ENCODE peak calls at places on chromosomes 6 and 20, in six cellular contexts. H, V, W, A, N and S are unnamed samples. For H3K4me1, the result is how much of the 10 kb centered on the place peaks cover.

GRCh38 chr20:38804682-38805501 is 605 bp upstream of the PPP1R16B start:
- DNase-seq in H (no peak), W (no peak), A (no peak), N (peak), V (peak), S (peak)

GRCh38 chr6:159790947-159791598 is 806 bp downstream of the MRPL18 start:
- DNase-seq in H (no peak), A (no peak), W (no peak), N (no peak), V (no peak), S (peak)

GRCh38 chr6:66161546-66162108 is 454.6 kb upstream of the EYS start:
- DNase-seq in N (no peak), H (no peak), A (no peak), V (no peak), W (no peak), S (no peak)

GRCh38 chr6:8738951-8739350 is 303.6 kb upstream of the SLC35B3 start:
- DNase-seq in W (no peak), A (no peak), N (no peak), H (no peak), V (no peak), S (no peak)

GRCh38 chr6:43827898-43828297 is 57.9 kb downstream of the VEGFA start:
- DNase-seq in A (no peak), H (no peak), V (no peak), N (no peak), W (no peak), S (no peak)

GRCh38 chr6:89162047-89162371 is 16.2 kb downstream of the PM20D2 start:
- DNase-seq in N (no peak), W (no peak), V (no peak), H (no peak), A (no peak), S (no peak)

GRCh38 chr20:46660487-46660886 is 9.2 kb upstream of the SLC13A3 start:
- DNase-seq in A (no peak), V (no peak), W (no peak), N (no peak), H (no peak), S (no peak)

GRCh38 chr6:111871725-111872520 is 1.3 kb downstream of the FYN start:
- DNase-seq in W (no peak), N (no peak), H (peak), A (peak), V (peak), S (peak)

GRCh38 chr6:159249150-159249549 is 80.0 kb downstream of the FNDC1 start:
- DNase-seq in H (no peak), N (no peak), V (no peak), A (no peak), W (no peak), S (no peak)

GRCh38 chr6:154500769-154501171 is 9.7 kb downstream of the CNKSR3 start:
- DNase-seq in H (peak), V (peak), N (no peak), W (no peak), A (peak), S (no peak)

GRCh38 chr6:134299236-134299635 is 18.7 kb downstream of the SGK1 start:
- DNase-seq in V (peak), A (no peak), H (peak), N (no peak), W (no peak), S (no peak)

GRCh38 chr6:77715588-77715987 is 62.7 kb downstream of the MEI4 start:
- DNase-seq in H (no peak), W (no peak), A (no peak), V (no peak), N (no peak), S (no peak)
- TF ChIP-seq POLR2AphosphoS5 in H (no peak), W (no peak), A (no peak), V (no peak), N (no peak), S (no peak)

GRCh38 chr6:568085-568484 is 88.8 kb downstream of the HUS1B start:
- DNase-seq in W (no peak), N (no peak), V (no peak), A (no peak), H (no peak), S (no peak)
- H3K4me1 ChIP-seq in W (under half), N (under half), V (under half), A (under half), H (under half), S (under half)

DNA sequence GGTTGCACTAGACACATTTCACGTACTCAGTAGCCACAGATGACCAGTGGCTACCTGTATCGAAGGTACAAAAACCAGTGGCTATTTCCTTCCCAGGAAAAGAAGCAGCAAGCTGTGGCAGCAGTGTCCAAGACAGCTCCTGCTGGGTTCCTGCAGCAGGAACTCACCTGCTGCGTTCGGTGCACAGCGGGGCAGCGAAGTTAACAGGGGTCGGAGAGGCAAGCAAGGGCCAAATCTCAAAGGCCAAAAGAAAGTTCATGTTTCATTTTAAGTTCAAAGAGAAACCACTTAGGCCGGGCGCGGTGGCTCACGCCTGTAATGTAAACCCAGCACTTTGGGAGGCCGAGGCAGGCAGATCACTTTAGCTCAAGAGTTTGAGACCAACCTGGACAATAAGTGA is 26.9 kb downstream of the ASIP start:
- DNase-seq in V (no peak), N (no peak), W (no peak), A (no peak), H (no peak), S (no peak)
- TF ChIP-seq POLR2AphosphoS5 in V (no peak), N (no peak), W (no peak), A (no peak), H (no peak), S (no peak)

GRCh38 chr20:20362774-20363435 is 5.0 kb upstream of the INSM1 start:
- DNase-seq in N (no peak), W (no peak), A (peak), H (no peak), V (no peak), S (no peak)

GRCh38 chr20:20364016-20364746 is 3.7 kb upstream of the INSM1 start:
- DNase-seq in H (no peak), A (peak), W (no peak), V (no peak), N (no peak), S (peak)

GRCh38 chr20:20365593-20365992 is 2.3 kb upstream of the INSM1 start:
- DNase-seq in N (no peak), W (no peak), V (no peak), H (no peak), A (no peak), S (no peak)

GRCh38 chr20:20364747-20365558 is 3.0 kb upstream of the INSM1 start:
- DNase-seq in A (no peak), N (no peak), W (no peak), H (no peak), V (no peak), S (peak)

DNA sequence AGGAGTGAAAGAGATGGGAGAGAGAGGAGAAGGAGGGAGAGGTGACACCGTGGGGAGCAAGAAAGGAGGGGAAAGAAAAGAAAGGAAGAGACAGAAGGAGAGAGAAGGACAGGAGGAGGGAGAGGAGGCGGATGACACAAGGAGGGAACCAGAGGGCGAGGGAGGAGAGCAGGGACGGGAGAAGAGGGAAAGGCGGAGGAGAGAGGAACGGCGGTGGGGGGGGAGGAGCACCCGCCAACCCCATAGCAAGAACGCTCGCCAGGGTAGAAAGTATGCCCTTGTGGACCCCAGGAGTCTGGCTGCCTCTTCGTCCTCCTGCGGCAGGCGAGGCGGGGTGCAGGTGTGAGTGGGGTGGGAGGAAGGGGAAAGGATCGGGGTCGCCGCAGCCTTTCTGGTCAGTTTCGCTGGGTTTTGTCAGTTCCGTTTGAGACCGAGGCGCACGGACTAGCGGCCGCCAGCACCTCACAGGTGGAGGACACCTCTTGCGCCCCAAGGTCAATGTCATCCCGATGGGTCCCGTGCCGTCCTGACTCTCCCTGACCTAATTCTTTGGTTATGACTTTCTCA is 4.4 kb upstream of the INSM1 start:
- DNase-seq in H (no peak), A (no peak), W (no peak), V (no peak), N (no peak), S (no peak)
- H3K4me1 ChIP-seq in H (under half), A (under half), W (under half), V (under half), N (under half), S (under half)

DNA sequence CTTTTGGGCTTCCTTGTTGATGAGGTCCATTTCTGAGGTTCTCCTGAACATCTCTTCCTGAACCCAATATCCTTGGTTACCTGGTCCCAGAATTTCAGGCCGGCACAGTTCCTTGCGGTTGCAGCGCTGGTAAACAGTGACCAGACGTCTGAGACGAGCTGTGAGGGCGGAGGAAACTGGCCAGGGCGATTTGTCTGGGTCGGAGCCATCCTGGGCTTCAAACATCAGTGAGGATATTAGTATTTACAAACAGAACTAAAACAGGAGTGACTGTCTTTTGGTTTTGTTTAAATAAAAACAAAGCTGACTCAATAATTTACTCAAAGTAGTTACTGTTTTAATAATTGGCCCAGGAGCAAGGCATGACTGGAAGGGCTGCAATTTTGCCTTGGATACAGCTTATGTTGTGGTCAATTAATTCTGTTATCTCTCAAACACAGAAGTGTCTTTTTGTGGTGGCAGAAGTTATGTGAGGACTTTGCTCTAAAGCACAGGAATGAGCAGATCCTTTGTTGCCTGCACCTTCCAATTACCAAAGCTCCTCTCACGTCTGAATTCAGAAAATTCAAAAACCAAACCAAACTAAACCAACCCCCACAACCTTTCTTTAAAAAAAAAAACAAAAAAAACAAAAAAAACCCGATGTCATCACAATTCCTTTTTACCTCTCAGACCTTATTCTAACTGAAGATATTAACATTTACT is 58.7 kb upstream of the EMILIN3 start:
- DNase-seq in N (peak), W (no peak), A (no peak), H (peak), V (no peak), S (no peak)
- TF ChIP-seq POLR2AphosphoS5 in N (no peak), W (no peak), A (no peak), H (no peak), V (no peak), S (no peak)

GRCh38 chr6:30781697-30782424 is 37.5 kb upstream of the IER3 start:
- DNase-seq in N (peak), H (peak), V (peak), A (peak), W (peak), S (peak)
- H3K4me1 ChIP-seq in N (under half), H (half or more), V (under half), A (under half), W (half or more), S (under half)

DNA sequence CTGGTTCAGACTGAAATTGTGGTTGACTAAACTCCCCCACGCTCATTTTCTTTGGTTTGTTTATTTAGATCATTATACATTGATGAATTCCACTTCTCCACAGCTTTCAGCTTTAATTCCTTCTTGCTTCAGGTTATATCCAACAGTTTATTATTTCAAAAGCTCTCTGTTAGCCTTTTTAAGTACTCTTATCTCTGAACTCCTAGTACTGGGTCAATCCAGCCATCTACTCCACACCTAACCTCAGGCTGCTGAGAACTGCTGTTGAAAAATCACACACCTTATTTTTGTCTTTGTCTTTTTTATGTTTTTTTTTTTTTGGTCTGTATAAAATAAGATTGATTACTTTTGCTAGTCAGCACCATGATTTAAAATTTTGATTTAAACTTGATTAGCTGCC is 32.9 kb downstream of the FLRT3 start:
- DNase-seq in A (no peak), V (no peak), W (no peak), N (no peak), H (no peak), S (no peak)
- TF ChIP-seq POLR2AphosphoS5 in A (no peak), V (no peak), W (no peak), N (no peak), H (no peak), S (no peak)

GRCh38 chr20:17668432-17668831 is 13.6 kb downstream of the RRBP1 start:
- DNase-seq in N (no peak), V (no peak), W (no peak), H (no peak), A (no peak), S (no peak)
- H3K4me1 ChIP-seq in N (under half), V (under half), W (under half), H (half or more), A (under half), S (half or more)

DNA sequence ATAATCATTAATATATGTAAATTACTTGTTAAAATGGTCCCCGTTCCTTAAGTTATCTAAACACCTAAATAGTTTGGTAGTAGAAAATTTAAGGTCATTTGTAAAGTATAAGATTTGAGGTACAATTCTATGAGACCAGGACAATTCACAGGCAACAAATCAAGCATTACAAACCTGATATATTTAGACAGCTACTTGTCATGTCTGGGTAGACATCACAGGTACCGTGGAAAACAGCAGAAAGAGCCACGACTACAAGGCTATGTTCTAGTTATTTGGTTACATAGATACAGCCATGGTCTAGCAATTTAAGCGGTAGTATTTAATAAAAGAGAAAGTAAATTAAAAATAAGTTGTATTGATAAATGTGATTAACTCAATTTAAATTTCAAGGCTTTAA is 393.1 kb upstream of the ID4 start:
- DNase-seq in W (no peak), N (no peak), H (no peak), V (no peak), A (no peak), S (no peak)
- TF ChIP-seq POLR2AphosphoS5 in W (no peak), N (no peak), H (no peak), V (no peak), A (no peak), S (no peak)